ENCODE peak calls at places on chromosomes 16 and 17, in five cellular contexts. W is stomach, E is naive B cell, M is mucosa of gallbladder, X is NCI-H146. P is an unnamed sample.

GRCh38 chr17:81885869-81886548 is 5.4 kb downstream of the ALYREF start:
- DNase-seq in X (no peak), M (no peak), E (no peak), W (no peak), P (peak; percentile 56)

GRCh38 chr16:79874391-79874790 is 273.9 kb upstream of the MAF start:
- DNase-seq in W (no peak), E (no peak), M (no peak), X (no peak), P (no peak)

GRCh38 chr17:4607773-4608187 is 23.5 kb downstream of the SMTNL2 start:
- DNase-seq in M (peak; percentile 71), X (no peak), E (no peak), W (peak; percentile 68), P (peak; percentile 43)

GRCh38 chr17:68760141-68760475 is 158.9 kb upstream of the FAM20A start:
- DNase-seq in M (no peak), E (no peak), X (no peak), W (no peak), P (no peak)

GRCh38 chr16:83682126-83682857 is 125.5 kb upstream of the HSBP1 start:
- DNase-seq in W (no peak), X (no peak), M (no peak), E (no peak), P (no peak)

GRCh38 chr17:47265983-47266541 is 12.4 kb downstream of the ITGB3 start:
- DNase-seq in M (no peak), X (no peak), E (no peak), W (no peak), P (peak; percentile 91)

GRCh38 chr17:50867856-50868438 is 1.8 kb upstream of the TOB1 start:
- DNase-seq in M (no peak), W (no peak), E (no peak), X (no peak), P (no peak)

GRCh38 chr16:24539850-24540484 is 601 bp downstream of the RBBP6 start:
- DNase-seq in M (peak; percentile 40), X (peak; percentile 84), E (peak; percentile 7), W (peak; percentile 67), P (peak; percentile 71)

GRCh38 chr16:27444015-27444414 is 42.0 kb downstream of the IL21R start:
- DNase-seq in W (no peak), X (no peak), E (no peak), M (no peak), P (no peak)

GRCh38 chr16:73172621-73173312 is 124.8 kb upstream of the ZFHX3 start:
- DNase-seq in E (no peak), M (peak; percentile 80), X (peak; percentile 54), W (peak; percentile 93), P (peak; percentile 89)

GRCh38 chr17:74432484-74433391 is 850 bp downstream of the GPRC5C start:
- DNase-seq in W (no peak), E (no peak), M (no peak), X (no peak), P (no peak)

GRCh38 chr16:86579268-86580062 is 1.1 kb downstream of the FOXL1 start:
- DNase-seq in W (no peak), E (no peak), X (no peak), M (no peak), P (no peak)

GRCh38 chr17:1720856-1721386 is 3.6 kb upstream of the WDR81 start:
- DNase-seq in X (peak; percentile 58), M (no peak), W (peak; percentile 72), E (peak; percentile 62), P (peak; percentile 63)

GRCh38 chr17:82046903-82047302 is 4.7 kb downstream of the RFNG start:
- DNase-seq in W (no peak), M (no peak), X (no peak), E (no peak), P (no peak)

GRCh38 chr16:68444058-68444657 is 4.2 kb downstream of the SMPD3 start:
- DNase-seq in E (no peak), W (peak; percentile 52), M (peak; percentile 59), X (no peak), P (peak; percentile 63)

GRCh38 chr16:4370570-4371480 is 823 bp upstream of the VASN start:
- DNase-seq in W (no peak), M (peak; percentile 53), X (no peak), E (no peak), P (no peak)

GRCh38 chr16:978403-978802 is 3.2 kb upstream of the SOX8 start:
- DNase-seq in E (no peak), M (no peak), W (no peak), X (no peak), P (no peak)

GRCh38 chr16:14452066-14452465 is 178.0 kb downstream of the PARN start:
- DNase-seq in M (no peak), E (no peak), X (no peak), W (no peak), P (no peak)

GRCh38 chr17:67779098-67779672 is 46.1 kb upstream of the BPTF start:
- DNase-seq in X (peak; percentile 58), W (peak; percentile 44), M (peak; percentile 34), E (no peak), P (peak; percentile 79)

GRCh38 chr17:50830994-50831393 is 4.4 kb upstream of the WFIKKN2 start:
- DNase-seq in X (peak; percentile 77), E (no peak), M (no peak), W (no peak), P (no peak)

GRCh38 chr17:9074106-9074505 is 52.8 kb downstream of the NTN1 start:
- DNase-seq in W (no peak), X (no peak), E (no peak), M (no peak), P (no peak)

GRCh38 chr16:27222499-27223225 is 19.3 kb downstream of the KDM8 start:
- DNase-seq in E (no peak), X (no peak), W (peak; percentile 38), M (peak; percentile 46), P (no peak)

GRCh38 chr17:80106176-80106575 is 4.8 kb downstream of the GAA start:
- DNase-seq in E (no peak), X (no peak), M (no peak), W (no peak), P (no peak)

GRCh38 chr16:805474-805873 is 4.9 kb upstream of the GNG13 start:
- DNase-seq in E (no peak), M (no peak), W (no peak), X (no peak), P (no peak)

GRCh38 chr16:81645303-81645702 is 133.8 kb upstream of the PLCG2 start:
- DNase-seq in W (no peak), M (peak; percentile 79), E (no peak), X (peak; percentile 79), P (peak; percentile 73)